ENCODE peak calls at places on chromosome 17, in nine cellular contexts. One of them, this sample, is unnamed.

GRCh38 chr17:75277664-75278071 is 6.6 kb upstream of the MIF4GD start:
- DNase-seq in AG04450: no peak
- DNase-seq in ovary: no peak
- DNase-seq in A549: no peak
- DNase-seq in ascending aorta: no peak
- DNase-seq in cardiac muscle cell: no peak
- DNase-seq in effector memory CD4-positive, alpha-beta T cell: no peak
- DNase-seq in right atrium auricular region: no peak
- DNase-seq in SJSA1: no peak
- DNase-seq in this sample: no peak

GRCh38 chr17:54754560-54754959 is 146.1 kb upstream of the TOM1L1 start:
- DNase-seq in ovary: no peak
- DNase-seq in right atrium auricular region: no peak
- DNase-seq in SJSA1: no peak
- DNase-seq in effector memory CD4-positive, alpha-beta T cell: no peak
- DNase-seq in cardiac muscle cell: no peak
- DNase-seq in AG04450: no peak
- DNase-seq in A549: peak
- DNase-seq in ascending aorta: no peak
- DNase-seq in this sample: no peak

GRCh38 chr17:37220609-37220953 is 155.2 kb upstream of the C17orf78 start:
- DNase-seq in SJSA1: no peak
- DNase-seq in ovary: no peak
- DNase-seq in cardiac muscle cell: peak
- DNase-seq in AG04450: peak
- DNase-seq in effector memory CD4-positive, alpha-beta T cell: no peak
- DNase-seq in right atrium auricular region: no peak
- DNase-seq in ascending aorta: no peak
- DNase-seq in A549: peak
- DNase-seq in this sample: no peak

GRCh38 chr17:41575336-41575735 is 3.5 kb upstream of the KRT9 start:
- DNase-seq in ascending aorta: no peak
- DNase-seq in SJSA1: no peak
- DNase-seq in effector memory CD4-positive, alpha-beta T cell: no peak
- DNase-seq in A549: no peak
- DNase-seq in right atrium auricular region: no peak
- DNase-seq in cardiac muscle cell: no peak
- DNase-seq in AG04450: no peak
- DNase-seq in ovary: no peak
- DNase-seq in this sample: no peak

GRCh38 chr17:64060331-64060730 is 39.9 kb upstream of the ICAM2 start:
- DNase-seq in ovary: no peak
- DNase-seq in effector memory CD4-positive, alpha-beta T cell: no peak
- DNase-seq in right atrium auricular region: no peak
- DNase-seq in cardiac muscle cell: no peak
- DNase-seq in A549: no peak
- DNase-seq in AG04450: no peak
- DNase-seq in ascending aorta: no peak
- DNase-seq in SJSA1: no peak
- DNase-seq in this sample: no peak

GRCh38 chr17:45775148-45775547 is 9.0 kb upstream of the CRHR1 start:
- DNase-seq in right atrium auricular region: no peak
- DNase-seq in ascending aorta: no peak
- DNase-seq in effector memory CD4-positive, alpha-beta T cell: no peak
- DNase-seq in A549: no peak
- DNase-seq in cardiac muscle cell: no peak
- DNase-seq in ovary: no peak
- DNase-seq in AG04450: no peak
- DNase-seq in SJSA1: no peak
- DNase-seq in this sample: no peak

GRCh38 chr17:10172241-10172741 is 26.1 kb downstream of the GAS7 start:
- DNase-seq in ascending aorta: no peak
- DNase-seq in ovary: no peak
- DNase-seq in A549: no peak
- DNase-seq in effector memory CD4-positive, alpha-beta T cell: no peak
- DNase-seq in AG04450: no peak
- DNase-seq in right atrium auricular region: no peak
- DNase-seq in cardiac muscle cell: no peak
- DNase-seq in SJSA1: no peak
- DNase-seq in this sample: no peak

GRCh38 chr17:1746975-1747543 is 4.4 kb downstream of the SERPINF2 start:
- DNase-seq in cardiac muscle cell: no peak
- DNase-seq in AG04450: no peak
- DNase-seq in effector memory CD4-positive, alpha-beta T cell: no peak
- DNase-seq in ascending aorta: no peak
- DNase-seq in A549: no peak
- DNase-seq in right atrium auricular region: no peak
- DNase-seq in SJSA1: peak
- DNase-seq in ovary: no peak
- DNase-seq in this sample: no peak

GRCh38 chr17:81004336-81005015 is 12.8 kb downstream of the CHMP6 start:
- DNase-seq in cardiac muscle cell: no peak
- DNase-seq in ascending aorta: no peak
- DNase-seq in right atrium auricular region: no peak
- DNase-seq in effector memory CD4-positive, alpha-beta T cell: no peak
- DNase-seq in AG04450: no peak
- DNase-seq in A549: no peak
- DNase-seq in SJSA1: no peak
- DNase-seq in ovary: no peak
- DNase-seq in this sample: no peak

GRCh38 chr17:74008196-74008595 is 195.3 kb upstream of the RPL38 start:
- DNase-seq in cardiac muscle cell: no peak
- DNase-seq in SJSA1: no peak
- DNase-seq in A549: peak
- DNase-seq in effector memory CD4-positive, alpha-beta T cell: no peak
- DNase-seq in AG04450: no peak
- DNase-seq in ovary: no peak
- DNase-seq in right atrium auricular region: no peak
- DNase-seq in ascending aorta: no peak
- DNase-seq in this sample: no peak

GRCh38 chr17:8966926-8967325 is 1.4 kb upstream of the PIK3R5 start:
- DNase-seq in AG04450: no peak
- DNase-seq in effector memory CD4-positive, alpha-beta T cell: no peak
- DNase-seq in right atrium auricular region: no peak
- DNase-seq in ovary: no peak
- DNase-seq in SJSA1: no peak
- DNase-seq in cardiac muscle cell: no peak
- DNase-seq in ascending aorta: no peak
- DNase-seq in A549: no peak
- DNase-seq in this sample: no peak

GRCh38 chr17:80546267-80546666 is 1.6 kb downstream of the RPTOR start:
- DNase-seq in right atrium auricular region: no peak
- DNase-seq in ascending aorta: no peak
- DNase-seq in AG04450: no peak
- DNase-seq in cardiac muscle cell: no peak
- DNase-seq in SJSA1: no peak
- DNase-seq in effector memory CD4-positive, alpha-beta T cell: no peak
- DNase-seq in ovary: no peak
- DNase-seq in A549: no peak
- DNase-seq in this sample: no peak

GRCh38 chr17:31397256-31397939 is 5.9 kb downstream of the RAB11FIP4 start:
- DNase-seq in cardiac muscle cell: no peak
- DNase-seq in right atrium auricular region: peak
- DNase-seq in SJSA1: peak
- DNase-seq in A549: no peak
- DNase-seq in ovary: no peak
- DNase-seq in AG04450: no peak
- DNase-seq in effector memory CD4-positive, alpha-beta T cell: no peak
- DNase-seq in ascending aorta: peak
- DNase-seq in this sample: peak

GRCh38 chr17:65058615-65059014 is 2.1 kb upstream of the GNA13 start:
- DNase-seq in AG04450: no peak
- DNase-seq in cardiac muscle cell: no peak
- DNase-seq in A549: no peak
- DNase-seq in ovary: no peak
- DNase-seq in effector memory CD4-positive, alpha-beta T cell: no peak
- DNase-seq in ascending aorta: no peak
- DNase-seq in SJSA1: no peak
- DNase-seq in right atrium auricular region: no peak
- DNase-seq in this sample: no peak

GRCh38 chr17:59753522-59754467 is 46.3 kb downstream of the VMP1 start:
- DNase-seq in effector memory CD4-positive, alpha-beta T cell: no peak
- DNase-seq in right atrium auricular region: no peak
- DNase-seq in cardiac muscle cell: peak
- DNase-seq in SJSA1: no peak
- DNase-seq in ovary: no peak
- DNase-seq in ascending aorta: no peak
- DNase-seq in A549: peak
- DNase-seq in AG04450: peak
- DNase-seq in this sample: no peak

GRCh38 chr17:59754547-59754946 is 47.1 kb downstream of the VMP1 start:
- DNase-seq in A549: peak
- DNase-seq in SJSA1: peak
- DNase-seq in ascending aorta: no peak
- DNase-seq in cardiac muscle cell: no peak
- DNase-seq in effector memory CD4-positive, alpha-beta T cell: peak
- DNase-seq in AG04450: peak
- DNase-seq in ovary: no peak
- DNase-seq in right atrium auricular region: no peak
- DNase-seq in this sample: no peak

GRCh38 chr17:59757881-59758385 is 50.5 kb downstream of the VMP1 start:
- DNase-seq in effector memory CD4-positive, alpha-beta T cell: no peak
- DNase-seq in A549: peak
- DNase-seq in SJSA1: no peak
- DNase-seq in ascending aorta: no peak
- DNase-seq in cardiac muscle cell: no peak
- DNase-seq in ovary: no peak
- DNase-seq in right atrium auricular region: no peak
- DNase-seq in AG04450: no peak
- DNase-seq in this sample: no peak

GRCh38 chr17:59757043-59757824 is 49.8 kb downstream of the VMP1 start:
- DNase-seq in AG04450: no peak
- DNase-seq in A549: peak
- DNase-seq in SJSA1: no peak
- DNase-seq in right atrium auricular region: no peak
- DNase-seq in cardiac muscle cell: no peak
- DNase-seq in ovary: no peak
- DNase-seq in ascending aorta: no peak
- DNase-seq in effector memory CD4-positive, alpha-beta T cell: no peak
- DNase-seq in this sample: no peak

GRCh38 chr17:59756236-59756818 is 48.9 kb downstream of the VMP1 start:
- DNase-seq in SJSA1: no peak
- DNase-seq in right atrium auricular region: no peak
- DNase-seq in ascending aorta: no peak
- DNase-seq in A549: peak
- DNase-seq in effector memory CD4-positive, alpha-beta T cell: no peak
- DNase-seq in AG04450: no peak
- DNase-seq in cardiac muscle cell: no peak
- DNase-seq in ovary: no peak
- DNase-seq in this sample: no peak
- H3K27ac ChIP-seq in SJSA1: peak
- H3K27ac ChIP-seq in right atrium auricular region: no peak
- H3K27ac ChIP-seq in ascending aorta: peak
- H3K27ac ChIP-seq in A549: peak
- H3K27ac ChIP-seq in effector memory CD4-positive, alpha-beta T cell: no peak
- H3K27ac ChIP-seq in AG04450: peak
- H3K27ac ChIP-seq in cardiac muscle cell: peak
- H3K27ac ChIP-seq in ovary: peak
- H3K27ac ChIP-seq in this sample: peak

GRCh38 chr17:58305626-58306025 is 23.0 kb downstream of the TSPOAP1 start:
- DNase-seq in effector memory CD4-positive, alpha-beta T cell: no peak
- DNase-seq in cardiac muscle cell: no peak
- DNase-seq in ascending aorta: peak
- DNase-seq in ovary: no peak
- DNase-seq in SJSA1: peak
- DNase-seq in A549: no peak
- DNase-seq in AG04450: no peak
- DNase-seq in right atrium auricular region: no peak
- DNase-seq in this sample: peak

GRCh38 chr17:58306131-58306951 is 22.3 kb downstream of the TSPOAP1 start:
- DNase-seq in AG04450: no peak
- DNase-seq in ovary: no peak
- DNase-seq in right atrium auricular region: no peak
- DNase-seq in cardiac muscle cell: no peak
- DNase-seq in ascending aorta: no peak
- DNase-seq in SJSA1: peak
- DNase-seq in effector memory CD4-positive, alpha-beta T cell: no peak
- DNase-seq in A549: no peak
- DNase-seq in this sample: no peak

GRCh38 chr17:58308173-58308984 is 20.2 kb downstream of the TSPOAP1 start:
- DNase-seq in A549: peak
- DNase-seq in cardiac muscle cell: peak
- DNase-seq in AG04450: no peak
- DNase-seq in SJSA1: peak
- DNase-seq in right atrium auricular region: no peak
- DNase-seq in ovary: no peak
- DNase-seq in ascending aorta: no peak
- DNase-seq in effector memory CD4-positive, alpha-beta T cell: no peak
- DNase-seq in this sample: no peak

GRCh38 chr17:58308985-58309917 is 19.3 kb downstream of the TSPOAP1 start:
- DNase-seq in AG04450: no peak
- DNase-seq in A549: no peak
- DNase-seq in right atrium auricular region: no peak
- DNase-seq in effector memory CD4-positive, alpha-beta T cell: no peak
- DNase-seq in cardiac muscle cell: no peak
- DNase-seq in ovary: no peak
- DNase-seq in ascending aorta: no peak
- DNase-seq in SJSA1: no peak
- DNase-seq in this sample: peak

GRCh38 chr17:58307468-58308172 is 21.0 kb downstream of the TSPOAP1 start:
- DNase-seq in cardiac muscle cell: no peak
- DNase-seq in right atrium auricular region: no peak
- DNase-seq in ascending aorta: no peak
- DNase-seq in effector memory CD4-positive, alpha-beta T cell: no peak
- DNase-seq in ovary: no peak
- DNase-seq in A549: no peak
- DNase-seq in SJSA1: peak
- DNase-seq in AG04450: no peak
- DNase-seq in this sample: no peak
- H3K27ac ChIP-seq in cardiac muscle cell: no peak
- H3K27ac ChIP-seq in right atrium auricular region: no peak
- H3K27ac ChIP-seq in ascending aorta: no peak
- H3K27ac ChIP-seq in effector memory CD4-positive, alpha-beta T cell: no peak
- H3K27ac ChIP-seq in ovary: no peak
- H3K27ac ChIP-seq in A549: no peak
- H3K27ac ChIP-seq in SJSA1: no peak
- H3K27ac ChIP-seq in AG04450: no peak
- H3K27ac ChIP-seq in this sample: no peak

GRCh38 chr17:77534137-77534536 is 393.4 kb downstream of the SEC14L1 start:
- DNase-seq in ovary: no peak
- DNase-seq in ascending aorta: no peak
- DNase-seq in effector memory CD4-positive, alpha-beta T cell: no peak
- DNase-seq in SJSA1: no peak
- DNase-seq in AG04450: no peak
- DNase-seq in cardiac muscle cell: no peak
- DNase-seq in right atrium auricular region: no peak
- DNase-seq in A549: no peak
- DNase-seq in this sample: no peak
- H3K27ac ChIP-seq in ovary: no peak
- H3K27ac ChIP-seq in ascending aorta: no peak
- H3K27ac ChIP-seq in effector memory CD4-positive, alpha-beta T cell: no peak
- H3K27ac ChIP-seq in SJSA1: no peak
- H3K27ac ChIP-seq in AG04450: no peak
- H3K27ac ChIP-seq in cardiac muscle cell: no peak
- H3K27ac ChIP-seq in right atrium auricular region: no peak
- H3K27ac ChIP-seq in A549: no peak
- H3K27ac ChIP-seq in this sample: no peak

DNA sequence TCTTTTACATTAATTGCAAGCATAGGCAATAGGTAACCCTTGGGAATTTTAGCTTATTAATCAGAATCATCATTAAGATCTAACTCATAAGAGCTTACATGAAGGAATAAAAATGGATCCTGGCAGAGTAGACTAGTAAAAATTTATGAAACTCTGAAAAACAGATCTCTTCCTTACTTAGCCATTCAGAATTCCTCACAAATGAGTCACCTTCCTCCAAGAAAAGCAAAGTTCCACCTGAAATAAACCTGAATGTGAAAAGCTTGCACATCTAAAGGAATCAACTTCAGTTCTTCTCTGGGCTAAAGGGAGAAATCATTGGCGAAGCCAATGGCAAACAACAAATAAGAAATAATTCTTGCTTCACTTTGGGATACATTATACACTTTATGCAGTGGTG is 22.7 kb downstream of the MYO1D start:
- DNase-seq in cardiac muscle cell: no peak
- DNase-seq in A549: no peak
- DNase-seq in ovary: no peak
- DNase-seq in SJSA1: no peak
- DNase-seq in right atrium auricular region: no peak
- DNase-seq in ascending aorta: no peak
- DNase-seq in AG04450: no peak
- DNase-seq in effector memory CD4-positive, alpha-beta T cell: no peak
- DNase-seq in this sample: no peak
- H3K27ac ChIP-seq in cardiac muscle cell: no peak
- H3K27ac ChIP-seq in A549: no peak
- H3K27ac ChIP-seq in ovary: no peak
- H3K27ac ChIP-seq in SJSA1: no peak
- H3K27ac ChIP-seq in right atrium auricular region: no peak
- H3K27ac ChIP-seq in ascending aorta: peak
- H3K27ac ChIP-seq in AG04450: no peak
- H3K27ac ChIP-seq in effector memory CD4-positive, alpha-beta T cell: no peak
- H3K27ac ChIP-seq in this sample: no peak